ENCODE peak calls at places on chromosome 11, in five cellular contexts. One of them, this sample, is unnamed.
A peak's percentile ranks its signal among the peaks of the same experiment; 100 is the strongest.

GRCh38 chr11:87330072-87330678 is 292.4 kb downstream of the TMEM135 start:
- DNase-seq in neural progenitor cell: no peak
- DNase-seq in dorsolateral prefrontal cortex: no peak
- DNase-seq in aorta: no peak
- DNase-seq in tibial artery: no peak
- DNase-seq in this sample: no peak

GRCh38 chr11:63536669-63537292 is at the start of gene PLAAT4:
- DNase-seq in neural progenitor cell: no peak
- DNase-seq in tibial artery: peak; percentile 33
- DNase-seq in dorsolateral prefrontal cortex: peak; percentile 66
- DNase-seq in aorta: peak; percentile 71
- DNase-seq in this sample: no peak

GRCh38 chr11:2531277-2531986 is 86.6 kb downstream of the KCNQ1 start:
- DNase-seq in neural progenitor cell: peak; percentile 83
- DNase-seq in tibial artery: peak; percentile 61
- DNase-seq in aorta: peak; percentile 82
- DNase-seq in dorsolateral prefrontal cortex: peak; percentile 88
- DNase-seq in this sample: peak; percentile 61

GRCh38 chr11:64743591-64744543 is at the start of gene RASGRP2:
- DNase-seq in neural progenitor cell: peak; percentile 58
- DNase-seq in tibial artery: peak; percentile 80
- DNase-seq in dorsolateral prefrontal cortex: peak; percentile 69
- DNase-seq in aorta: peak; percentile 90
- DNase-seq in this sample: no peak

GRCh38 chr11:47044112-47044511 is 107.6 kb downstream of the CSTPP1 start:
- DNase-seq in aorta: no peak
- DNase-seq in tibial artery: no peak
- DNase-seq in dorsolateral prefrontal cortex: no peak
- DNase-seq in neural progenitor cell: no peak
- DNase-seq in this sample: no peak

GRCh38 chr11:3037041-3037944 is 19.9 kb downstream of the CARS1 start:
- DNase-seq in neural progenitor cell: peak; percentile 93
- DNase-seq in tibial artery: peak; percentile 90
- DNase-seq in aorta: peak; percentile 87
- DNase-seq in dorsolateral prefrontal cortex: peak; percentile 86
- DNase-seq in this sample: no peak

GRCh38 chr11:34890812-34891211 is 25.4 kb downstream of the APIP start:
- DNase-seq in aorta: no peak
- DNase-seq in dorsolateral prefrontal cortex: no peak
- DNase-seq in neural progenitor cell: peak; percentile 59
- DNase-seq in tibial artery: no peak
- DNase-seq in this sample: no peak

GRCh38 chr11:133560467-133560866 is 28.2 kb upstream of the OPCML start:
- DNase-seq in neural progenitor cell: no peak
- DNase-seq in tibial artery: no peak
- DNase-seq in aorta: no peak
- DNase-seq in dorsolateral prefrontal cortex: no peak
- DNase-seq in this sample: no peak

GRCh38 chr11:103586756-103587155 is 449.7 kb upstream of the DDI1 start:
- DNase-seq in tibial artery: no peak
- DNase-seq in neural progenitor cell: no peak
- DNase-seq in dorsolateral prefrontal cortex: no peak
- DNase-seq in aorta: no peak
- DNase-seq in this sample: no peak

GRCh38 chr11:79594839-79595238 is 154.0 kb upstream of the TENM4 start:
- DNase-seq in neural progenitor cell: no peak
- DNase-seq in aorta: no peak
- DNase-seq in tibial artery: no peak
- DNase-seq in dorsolateral prefrontal cortex: no peak
- DNase-seq in this sample: no peak

GRCh38 chr11:58524232-58525036 is 16.5 kb upstream of the OR5B21 start:
- DNase-seq in dorsolateral prefrontal cortex: peak; percentile 62
- DNase-seq in aorta: peak; percentile 68
- DNase-seq in neural progenitor cell: peak; percentile 85
- DNase-seq in tibial artery: peak; percentile 64
- DNase-seq in this sample: no peak

GRCh38 chr11:102010776-102011500 is 36.3 kb upstream of the CFAP300 start:
- DNase-seq in neural progenitor cell: peak; percentile 66
- DNase-seq in aorta: peak; percentile 72
- DNase-seq in tibial artery: peak; percentile 67
- DNase-seq in dorsolateral prefrontal cortex: no peak
- DNase-seq in this sample: no peak

GRCh38 chr11:130434521-130435223 is 6.3 kb upstream of the ADAMTS8 start:
- DNase-seq in dorsolateral prefrontal cortex: peak; percentile 82
- DNase-seq in aorta: peak; percentile 84
- DNase-seq in neural progenitor cell: peak; percentile 88
- DNase-seq in tibial artery: peak; percentile 70
- DNase-seq in this sample: peak; percentile 46

GRCh38 chr11:111916768-111917167 is 1.9 kb upstream of the C11orf52 start:
- DNase-seq in neural progenitor cell: no peak
- DNase-seq in aorta: no peak
- DNase-seq in tibial artery: no peak
- DNase-seq in dorsolateral prefrontal cortex: no peak
- DNase-seq in this sample: no peak

GRCh38 chr11:3873712-3874349 is 18.4 kb downstream of the STIM1 start:
- DNase-seq in tibial artery: no peak
- DNase-seq in aorta: no peak
- DNase-seq in dorsolateral prefrontal cortex: no peak
- DNase-seq in neural progenitor cell: no peak
- DNase-seq in this sample: no peak

GRCh38 chr11:84648413-84648812 is 978.7 kb downstream of the DLG2 start:
- DNase-seq in tibial artery: no peak
- DNase-seq in neural progenitor cell: peak; percentile 74
- DNase-seq in aorta: no peak
- DNase-seq in dorsolateral prefrontal cortex: no peak
- DNase-seq in this sample: no peak

GRCh38 chr11:47127213-47127612 is 49.5 kb downstream of the ARFGAP2 start:
- DNase-seq in aorta: no peak
- DNase-seq in tibial artery: no peak
- DNase-seq in dorsolateral prefrontal cortex: no peak
- DNase-seq in neural progenitor cell: no peak
- DNase-seq in this sample: no peak

DNA sequence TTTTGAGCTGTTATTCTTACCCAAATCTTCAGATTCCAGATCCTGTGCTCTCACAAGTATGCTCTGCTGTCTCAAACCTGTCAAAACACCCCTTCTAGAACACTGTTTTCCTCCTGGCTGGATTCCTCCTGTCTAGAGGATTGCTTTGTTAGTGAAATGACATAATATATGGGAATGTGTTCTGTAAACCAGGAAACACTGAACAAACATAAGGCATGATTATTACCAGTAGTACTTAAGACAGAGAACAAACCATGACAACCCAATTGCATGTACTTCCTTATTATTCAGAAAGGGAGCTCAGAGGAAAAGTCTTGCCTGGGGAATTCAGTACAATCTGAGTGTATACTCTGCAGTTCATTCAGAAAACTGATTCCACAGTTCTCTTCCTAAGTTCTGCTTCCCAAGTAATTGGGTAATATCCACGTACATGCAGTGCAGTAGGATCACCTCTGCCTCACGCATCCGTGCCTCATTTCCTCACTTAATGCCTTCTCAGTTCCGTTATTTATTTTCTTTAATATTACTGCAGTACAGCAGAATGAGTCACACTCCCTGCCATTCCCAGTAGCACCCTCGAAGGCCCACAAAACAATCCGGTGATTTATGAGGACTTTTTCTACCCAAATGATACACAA is 897.0 kb downstream of the KCNA4 start:
- DNase-seq in dorsolateral prefrontal cortex: no peak
- DNase-seq in aorta: no peak
- DNase-seq in tibial artery: no peak
- DNase-seq in neural progenitor cell: no peak
- DNase-seq in this sample: no peak
- H3K27ac ChIP-seq in dorsolateral prefrontal cortex: no peak overlapping the region
- H3K27ac ChIP-seq in aorta: peak overlapping the region; percentile 14
- H3K27ac ChIP-seq in tibial artery: no peak overlapping the region
- H3K27ac ChIP-seq in neural progenitor cell: no peak overlapping the region
- H3K27ac ChIP-seq in this sample: no peak overlapping the region

DNA sequence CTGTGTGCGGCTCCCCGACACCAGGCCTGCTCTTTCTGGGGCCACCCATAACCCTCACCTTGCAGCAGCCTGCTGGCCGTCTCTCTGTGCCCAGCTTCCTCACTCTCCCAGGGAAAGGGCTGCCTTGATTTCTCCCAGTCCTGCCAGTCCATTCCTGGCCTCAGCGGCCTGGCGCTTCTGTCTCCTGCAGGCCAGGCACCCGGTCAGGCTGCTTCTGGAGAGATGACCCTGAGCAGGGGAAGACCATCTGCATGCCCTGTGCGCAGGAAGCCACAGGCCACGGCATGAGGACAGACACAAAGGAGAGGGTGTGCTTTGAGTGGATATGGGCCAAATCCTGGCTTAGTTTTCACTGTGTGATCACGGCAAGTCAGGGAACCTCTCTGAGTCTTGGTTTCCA is 86.2 kb downstream of the TSPAN18 start:
- DNase-seq in tibial artery: no peak
- DNase-seq in aorta: no peak
- DNase-seq in neural progenitor cell: no peak
- DNase-seq in dorsolateral prefrontal cortex: no peak
- DNase-seq in this sample: no peak
- H3K27ac ChIP-seq in tibial artery: no peak overlapping the region
- H3K27ac ChIP-seq in aorta: no peak overlapping the region
- H3K27ac ChIP-seq in neural progenitor cell: no peak overlapping the region
- H3K27ac ChIP-seq in dorsolateral prefrontal cortex: no peak overlapping the region
- H3K27ac ChIP-seq in this sample: no peak overlapping the region

DNA sequence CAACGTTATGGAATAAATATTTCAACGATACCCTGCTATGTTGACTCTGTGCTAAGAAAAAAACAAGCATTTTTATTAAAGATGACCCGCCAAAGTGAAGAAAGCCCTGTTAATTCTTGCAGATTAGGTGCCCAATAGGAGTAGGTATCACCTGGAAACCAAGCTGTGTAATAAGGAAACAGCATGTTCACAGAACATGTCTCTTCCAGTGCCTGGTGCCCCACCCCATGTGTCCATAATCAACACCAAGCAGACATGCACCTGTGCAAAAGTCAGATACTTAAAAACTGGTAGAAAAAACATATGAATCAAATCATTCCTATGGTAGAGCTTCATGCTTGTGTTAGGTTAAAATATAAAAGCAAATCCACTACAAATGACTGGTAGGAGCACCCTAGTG is 327.1 kb downstream of the SHANK2 start:
- DNase-seq in tibial artery: no peak
- DNase-seq in aorta: no peak
- DNase-seq in dorsolateral prefrontal cortex: no peak
- DNase-seq in neural progenitor cell: no peak
- DNase-seq in this sample: no peak
- H3K27ac ChIP-seq in tibial artery: no peak overlapping the region
- H3K27ac ChIP-seq in aorta: no peak overlapping the region
- H3K27ac ChIP-seq in dorsolateral prefrontal cortex: no peak overlapping the region
- H3K27ac ChIP-seq in neural progenitor cell: no peak overlapping the region
- H3K27ac ChIP-seq in this sample: no peak overlapping the region

GRCh38 chr11:93005239-93005638 is 35.8 kb downstream of the MTNR1B start:
- DNase-seq in dorsolateral prefrontal cortex: no peak
- DNase-seq in tibial artery: no peak
- DNase-seq in aorta: no peak
- DNase-seq in neural progenitor cell: no peak
- DNase-seq in this sample: no peak
- H3K27ac ChIP-seq in dorsolateral prefrontal cortex: no peak overlapping the region
- H3K27ac ChIP-seq in tibial artery: no peak overlapping the region
- H3K27ac ChIP-seq in aorta: no peak overlapping the region
- H3K27ac ChIP-seq in neural progenitor cell: no peak overlapping the region
- H3K27ac ChIP-seq in this sample: no peak overlapping the region

GRCh38 chr11:67275606-67276409 is 9.5 kb downstream of the GRK2 start:
- DNase-seq in dorsolateral prefrontal cortex: peak; percentile 23
- DNase-seq in neural progenitor cell: no peak
- DNase-seq in tibial artery: peak; percentile 16
- DNase-seq in aorta: peak; percentile 44
- DNase-seq in this sample: no peak

GRCh38 chr11:67272327-67273259 is 6.3 kb downstream of the GRK2 start:
- DNase-seq in dorsolateral prefrontal cortex: peak; percentile 43
- DNase-seq in neural progenitor cell: no peak
- DNase-seq in aorta: peak; percentile 48
- DNase-seq in tibial artery: peak; percentile 23
- DNase-seq in this sample: no peak

GRCh38 chr11:67273260-67273990 is 7.2 kb downstream of the GRK2 start:
- DNase-seq in neural progenitor cell: no peak
- DNase-seq in tibial artery: peak; percentile 22
- DNase-seq in dorsolateral prefrontal cortex: peak; percentile 38
- DNase-seq in aorta: peak; percentile 50
- DNase-seq in this sample: no peak

GRCh38 chr11:67276821-67277230 is 10.6 kb downstream of the GRK2 start:
- DNase-seq in dorsolateral prefrontal cortex: no peak
- DNase-seq in aorta: peak; percentile 78
- DNase-seq in neural progenitor cell: peak; percentile 39
- DNase-seq in tibial artery: peak; percentile 53
- DNase-seq in this sample: no peak

GRCh38 chr11:67274768-67275605 is 8.7 kb downstream of the GRK2 start:
- DNase-seq in neural progenitor cell: no peak
- DNase-seq in tibial artery: peak; percentile 38
- DNase-seq in dorsolateral prefrontal cortex: peak; percentile 37
- DNase-seq in aorta: peak; percentile 56
- DNase-seq in this sample: no peak
- H3K27ac ChIP-seq in neural progenitor cell: no peak overlapping the region
- H3K27ac ChIP-seq in tibial artery: peak overlapping the region; percentile 65
- H3K27ac ChIP-seq in dorsolateral prefrontal cortex: no peak overlapping the region
- H3K27ac ChIP-seq in aorta: no peak overlapping the region
- H3K27ac ChIP-seq in this sample: peak overlapping the region; percentile 80

DNA sequence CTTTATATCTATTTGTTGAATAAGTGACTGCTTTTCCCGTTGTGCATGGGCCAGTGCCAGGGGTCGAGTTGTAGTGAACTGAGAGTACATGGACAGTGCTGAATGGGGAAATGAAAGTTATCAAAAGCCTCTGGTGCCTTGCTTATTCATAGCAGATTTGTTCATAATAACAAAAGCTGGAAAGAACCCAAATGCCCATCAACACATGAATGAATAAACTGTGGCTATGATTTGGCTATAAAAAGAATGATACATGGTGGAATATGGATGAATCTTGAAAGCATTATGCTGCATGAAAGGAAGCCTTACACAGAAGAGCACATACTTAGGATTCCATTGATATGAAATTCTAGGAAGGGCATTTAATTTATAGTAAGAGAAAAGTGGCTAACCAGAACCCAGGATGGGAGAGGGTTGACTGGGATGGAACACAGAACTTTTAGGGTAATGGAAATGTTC is 42.6 kb downstream of the PACS1 start:
- DNase-seq in neural progenitor cell: no peak
- DNase-seq in tibial artery: peak; percentile 35
- DNase-seq in dorsolateral prefrontal cortex: no peak
- DNase-seq in aorta: peak; percentile 60
- DNase-seq in this sample: no peak
- H3K27ac ChIP-seq in neural progenitor cell: no peak overlapping the region
- H3K27ac ChIP-seq in tibial artery: no peak overlapping the region
- H3K27ac ChIP-seq in dorsolateral prefrontal cortex: no peak overlapping the region
- H3K27ac ChIP-seq in aorta: no peak overlapping the region
- H3K27ac ChIP-seq in this sample: no peak overlapping the region

DNA sequence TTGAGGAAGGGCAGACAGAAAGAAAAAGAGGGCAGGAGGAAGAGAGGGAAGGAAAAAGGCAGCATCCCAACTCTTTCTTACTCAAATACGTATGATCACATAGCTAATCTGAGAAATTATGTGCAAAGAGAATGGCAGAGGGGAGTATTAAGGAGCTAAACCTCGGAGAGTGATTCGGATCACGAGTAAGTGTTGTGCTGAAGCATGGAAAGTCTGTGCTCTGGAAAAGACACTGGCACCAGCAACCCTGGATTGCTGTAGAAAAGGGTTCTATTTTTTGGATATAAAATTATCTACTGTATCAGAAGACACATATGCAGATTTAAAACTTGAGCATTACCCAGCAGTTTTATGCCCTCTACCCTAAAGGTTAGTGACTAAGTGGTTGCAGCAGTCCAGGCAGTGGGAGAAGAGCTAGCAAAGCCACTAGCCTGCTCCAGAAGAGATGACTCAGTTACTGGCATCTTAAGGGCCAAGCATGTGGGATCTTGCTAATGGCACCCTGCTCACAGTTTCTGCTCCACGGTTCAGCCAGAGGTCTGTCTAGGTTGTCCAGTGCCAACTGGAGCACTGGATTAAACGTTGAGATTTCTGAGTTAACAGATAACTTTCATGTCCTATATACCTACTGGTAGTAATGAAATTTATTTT is 151.7 kb downstream of the SWAP70 start:
- DNase-seq in tibial artery: peak; percentile 41
- DNase-seq in dorsolateral prefrontal cortex: no peak
- DNase-seq in neural progenitor cell: no peak
- DNase-seq in aorta: peak; percentile 48
- DNase-seq in this sample: no peak
- H3K27ac ChIP-seq in tibial artery: no peak overlapping the region
- H3K27ac ChIP-seq in dorsolateral prefrontal cortex: no peak overlapping the region
- H3K27ac ChIP-seq in neural progenitor cell: no peak overlapping the region
- H3K27ac ChIP-seq in aorta: no peak overlapping the region
- H3K27ac ChIP-seq in this sample: no peak overlapping the region